ENCODE peak calls at places on chromosomes 5 and 9, in five cellular contexts. V, I, E, K and T are unnamed samples.

GRCh38 chr9:96425500-96426169 is 7.5 kb upstream of the ZNF367 start:
- DNase-seq in V (no peak), I (no peak), E (no peak), K (no peak), T (no peak)

GRCh38 chr5:104347119-104347708 is 784.6 kb upstream of the NUDT12 start:
- DNase-seq in V (no peak), I (no peak), E (peak; percentile 66), K (no peak), T (no peak)

GRCh38 chr9:12859704-12860251 is 85.0 kb downstream of the LURAP1L start:
- DNase-seq in V (peak; percentile 35), I (no peak), E (peak; percentile 83), K (no peak), T (no peak)

GRCh38 chr5:171957591-171958251 is 48.7 kb downstream of the FBXW11 start:
- DNase-seq in V (no peak), I (no peak), E (no peak), K (no peak), T (no peak)

GRCh38 chr5:120405291-120405864 is 58.7 kb upstream of the PRR16 start:
- DNase-seq in V (no peak), I (no peak), E (peak; percentile 86), K (no peak), T (no peak)

GRCh38 chr9:120610975-120611689 is 31.2 kb upstream of the CDK5RAP2 start:
- DNase-seq in V (no peak), I (no peak), E (peak; percentile 5), K (no peak), T (no peak)

GRCh38 chr5:368162-369084 is 46.9 kb downstream of the AHRR start:
- DNase-seq in V (no peak), I (peak; percentile 3), E (peak; percentile 68), K (peak; percentile 51), T (no peak)

GRCh38 chr5:107636555-107636954 is 34.2 kb downstream of the EFNA5 start:
- DNase-seq in V (no peak), I (no peak), E (no peak), K (no peak), T (no peak)

GRCh38 chr9:109206670-109207069 is 39.6 kb upstream of the FRRS1L start:
- DNase-seq in V (no peak), I (no peak), E (no peak), K (no peak), T (no peak)

GRCh38 chr5:160152901-160153300 is 33.7 kb upstream of the PWWP2A start:
- DNase-seq in V (no peak), I (no peak), E (no peak), K (no peak), T (no peak)

GRCh38 chr5:15105799-15106393 is 234.3 kb upstream of the ANKH start:
- DNase-seq in V (peak; percentile 41), I (peak; percentile 45), E (peak; percentile 71), K (no peak), T (peak; percentile 56)

GRCh38 chr9:95937131-95937530 is 61.6 kb downstream of the ERCC6L2 start:
- DNase-seq in V (no peak), I (no peak), E (no peak), K (no peak), T (no peak)

GRCh38 chr5:72292411-72292810 is 27.6 kb downstream of the MRPS27 start:
- DNase-seq in V (no peak), I (no peak), E (no peak), K (no peak), T (no peak)

GRCh38 chr9:112218908-112219307 is 43.8 kb upstream of the SUSD1 start:
- DNase-seq in V (no peak), I (no peak), E (no peak), K (no peak), T (no peak)

GRCh38 chr9:4592325-4592724 is 69.8 kb upstream of the PLPP6 start:
- DNase-seq in V (no peak), I (no peak), E (no peak), K (no peak), T (no peak)

GRCh38 chr9:113978954-113979712 is 99.0 kb downstream of the AMBP start:
- DNase-seq in V (no peak), I (no peak), E (no peak), K (no peak), T (no peak)

GRCh38 chr9:4821994-4822544 is 29.3 kb downstream of the RCL1 start:
- DNase-seq in V (no peak), I (no peak), E (no peak), K (no peak), T (no peak)

GRCh38 chr5:170426149-170426767 is 37.1 kb upstream of the KCNMB1 start:
- DNase-seq in V (no peak), I (peak; percentile 40), E (no peak), K (no peak), T (no peak)
- TF ChIP-seq CTCF in V (peak; percentile 44), I (no peak), E (no peak), K (no peak), T (no peak)

GRCh38 chr5:114305402-114306207 is 56.3 kb upstream of the KCNN2 start:
- DNase-seq in V (peak; percentile 8), I (no peak), E (peak; percentile 34), K (no peak), T (peak; percentile 6)
- TF ChIP-seq CTCF in V (peak; percentile 38), I (peak; percentile 47), E (peak; percentile 51), K (peak; percentile 31), T (no peak)

DNA sequence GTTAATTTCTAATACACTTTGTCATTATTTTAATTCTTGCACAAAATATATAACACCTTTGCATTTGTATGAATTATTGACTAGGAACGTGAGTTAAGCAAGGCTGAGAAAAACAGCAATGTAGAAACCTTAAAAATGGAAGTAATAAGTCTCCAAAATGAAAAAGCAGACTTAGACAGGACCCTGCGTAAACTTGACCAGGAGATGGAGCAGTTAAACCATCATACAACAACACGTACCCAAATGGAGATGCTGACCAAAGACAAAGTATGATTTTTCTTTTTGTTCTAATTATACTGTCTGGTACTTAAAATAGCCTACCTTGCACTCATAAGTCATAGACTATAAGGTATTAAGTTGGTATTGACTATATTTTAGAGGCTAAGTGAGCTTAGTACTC is 34.4 kb downstream of the RAD50 start:
- DNase-seq in V (no peak), I (no peak), E (peak; percentile 21), K (no peak), T (no peak)
- TF ChIP-seq CTCF in V (no peak), I (no peak), E (no peak), K (no peak), T (no peak)

DNA sequence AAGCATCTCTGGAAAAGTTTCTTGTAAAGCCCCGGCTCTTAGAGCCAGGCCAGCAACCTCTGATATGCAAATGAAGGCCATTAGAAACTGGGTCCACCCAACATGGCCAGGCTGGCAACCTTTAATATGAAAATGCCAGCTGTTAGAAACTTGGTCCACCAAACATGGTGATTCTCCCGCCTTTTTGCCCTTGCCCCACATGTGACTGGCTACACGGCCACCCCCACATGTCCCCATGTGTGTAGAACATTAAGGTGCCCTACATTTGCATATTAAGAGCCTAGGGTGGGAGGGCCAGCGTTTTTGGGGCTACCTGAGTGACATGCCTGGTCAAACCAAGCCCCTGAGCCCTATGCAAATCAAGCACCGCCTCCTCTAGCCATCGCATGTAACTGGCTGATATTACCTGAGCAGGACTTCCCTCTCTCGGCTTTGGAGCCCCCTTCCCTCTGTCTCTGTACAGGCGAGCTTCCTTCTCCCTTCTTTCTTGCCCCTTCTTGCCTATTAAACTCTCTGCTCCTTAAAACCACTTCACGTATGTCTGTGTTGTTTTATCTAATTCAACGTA is 39.0 kb downstream of the S100Z start:
- DNase-seq in V (no peak), I (no peak), E (no peak), K (no peak), T (no peak)
- TF ChIP-seq CTCF in V (no peak), I (no peak), E (no peak), K (no peak), T (no peak)

GRCh38 chr5:149902177-149902576 is 42.4 kb downstream of the PDE6A start:
- DNase-seq in V (no peak), I (no peak), E (no peak), K (no peak), T (no peak)
- TF ChIP-seq CTCF in V (peak; percentile 52), I (no peak), E (no peak), K (no peak), T (no peak)

DNA sequence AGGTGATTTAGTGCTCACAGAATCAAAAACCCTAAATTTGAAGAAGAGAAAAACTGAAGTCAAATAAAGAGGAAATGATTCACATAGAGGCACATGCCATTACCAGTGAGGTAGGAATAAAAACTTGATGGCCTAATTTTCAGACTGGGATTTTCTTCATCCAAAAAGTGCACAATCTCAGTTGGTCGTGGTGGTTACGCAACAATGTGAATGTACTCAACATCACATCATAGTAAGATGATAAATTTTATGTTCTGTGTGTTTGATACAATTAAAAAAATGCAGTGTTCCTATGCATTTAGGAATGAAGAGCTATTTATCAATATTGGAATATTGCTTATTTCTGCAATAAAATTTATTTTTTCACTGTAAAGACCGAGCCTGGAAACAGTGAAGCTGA is 60.7 kb downstream of the SV2C start:
- DNase-seq in V (no peak), I (no peak), E (no peak), K (no peak), T (no peak)
- TF ChIP-seq CTCF in V (no peak), I (no peak), E (no peak), K (no peak), T (no peak)

GRCh38 chr5:61168951-61169350 is 6.7 kb upstream of the SMIM15 start:
- DNase-seq in V (no peak), I (no peak), E (no peak), K (no peak), T (no peak)

GRCh38 chr5:61163905-61164304 is 1.6 kb upstream of the SMIM15 start:
- DNase-seq in V (no peak), I (no peak), E (no peak), K (no peak), T (no peak)

GRCh38 chr5:61162832-61163567 is 732 bp upstream of the SMIM15 start:
- DNase-seq in V (no peak), I (peak; percentile 15), E (peak; percentile 40), K (no peak), T (no peak)

GRCh38 chr5:61171479-61171878 is 9.2 kb upstream of the SMIM15 start:
- DNase-seq in V (no peak), I (no peak), E (no peak), K (no peak), T (no peak)

GRCh38 chr5:61167382-61167781 is 5.1 kb upstream of the SMIM15 start:
- DNase-seq in V (no peak), I (no peak), E (peak; percentile 55), K (no peak), T (peak; percentile 8)
- TF ChIP-seq CTCF in V (peak; percentile 72), I (peak; percentile 31), E (peak; percentile 42), K (peak; percentile 33), T (no peak)